ENCODE peak calls at places on chromosomes 6 and 20, in eight cellular contexts. S, K, P, V, O, T, Q and W are unnamed samples.

GRCh38 chr6:101454106-101454676 is 60.7 kb downstream of the GRIK2 start:
- DNase-seq in O (no peak), P (no peak), Q (no peak), V (no peak), T (no peak), S (no peak), K (no peak), W (no peak)

GRCh38 chr20:10093087-10093591 is 58.4 kb downstream of the ANKEF1 start:
- DNase-seq in P (no peak), Q (peak), T (peak), S (no peak), K (peak), V (peak), O (no peak), W (no peak)

GRCh38 chr6:21885532-21886089 is 292.1 kb downstream of the SOX4 start:
- DNase-seq in O (peak), K (peak), V (peak), P (no peak), S (no peak), Q (peak), T (peak), W (no peak)

GRCh38 chr20:50824137-50824536 is 29.3 kb downstream of the BCAS4 start:
- DNase-seq in V (no peak), Q (no peak), K (peak), P (no peak), S (no peak), O (no peak), T (peak), W (no peak)

GRCh38 chr6:14758421-14759043 is 487.3 kb upstream of the JARID2 start:
- DNase-seq in P (no peak), S (no peak), Q (no peak), V (no peak), O (no peak), K (no peak), T (no peak), W (no peak)

GRCh38 chr6:106315765-106316375 is 9.7 kb downstream of the ATG5 start:
- DNase-seq in P (no peak), S (no peak), Q (no peak), V (no peak), O (no peak), K (no peak), T (no peak), W (no peak)

GRCh38 chr20:43409041-43409913 is 48.4 kb upstream of the SRSF6 start:
- DNase-seq in T (peak), K (peak), S (no peak), V (no peak), Q (no peak), O (peak), P (peak), W (no peak)

GRCh38 chr6:40308533-40309306 is 278.4 kb downstream of the LRFN2 start:
- DNase-seq in S (peak), O (peak), T (peak), Q (peak), K (peak), P (peak), V (peak), W (peak)

GRCh38 chr20:62780696-62781095 is 15.6 kb upstream of the MRGBP start:
- DNase-seq in S (no peak), V (no peak), O (no peak), Q (no peak), P (no peak), K (no peak), T (no peak), W (no peak)

GRCh38 chr6:106005954-106006353 is 80.2 kb upstream of the PRDM1 start:
- DNase-seq in P (no peak), T (no peak), S (no peak), O (no peak), Q (no peak), V (no peak), K (no peak), W (no peak)

GRCh38 chr6:112087136-112087908 is at the start of the genes FAM229B and TUBE1:
- DNase-seq in T (peak), K (peak), O (peak), P (peak), V (peak), S (peak), Q (peak), W (peak)

GRCh38 chr6:138492871-138493270 is 6.4 kb downstream of the NHSL1 start:
- DNase-seq in Q (no peak), O (no peak), P (no peak), K (no peak), V (no peak), S (no peak), T (no peak), W (no peak)

GRCh38 chr6:117200067-117200466 is 65.3 kb upstream of the VGLL2 start:
- DNase-seq in K (no peak), Q (no peak), P (no peak), V (no peak), O (no peak), T (no peak), S (no peak), W (no peak)

GRCh38 chr6:29828471-29828797 is 809 bp downstream of the HLA-G start:
- DNase-seq in V (no peak), P (peak), Q (no peak), K (no peak), S (no peak), T (no peak), O (peak), W (no peak)

GRCh38 chr6:111990214-111990613 is 63.7 kb upstream of the CCN6 start:
- DNase-seq in Q (no peak), K (no peak), O (no peak), V (no peak), S (no peak), T (no peak), P (no peak), W (no peak)

GRCh38 chr6:107080036-107080435 is 35.3 kb downstream of the BEND3 start:
- DNase-seq in Q (no peak), T (no peak), K (no peak), O (no peak), V (no peak), S (no peak), P (peak), W (peak)

GRCh38 chr6:159395614-159396013 is 226.4 kb downstream of the FNDC1 start:
- DNase-seq in P (no peak), Q (no peak), S (no peak), O (no peak), T (no peak), K (no peak), V (no peak), W (no peak)